ENCODE peak calls at places on chromosomes 2 and 18, in seven cellular contexts. H, S, C, N, V, X and B are unnamed samples.

GRCh38 chr2:85703329-85703728 is 9.2 kb downstream of the GNLY start:
- DNase-seq in H (no peak), S (no peak), C (no peak), N (no peak), V (no peak), X (no peak), B (no peak)

GRCh38 chr2:71581015-71581414 is 127.7 kb downstream of the DYSF start:
- DNase-seq in H (no peak), S (no peak), C (no peak), N (no peak), V (no peak), X (no peak), B (no peak)

GRCh38 chr18:68429111-68429510 is 285.8 kb downstream of the TMX3 start:
- DNase-seq in H (no peak), S (no peak), C (no peak), N (no peak), V (no peak), X (no peak), B (no peak)

GRCh38 chr2:224894356-224894755 is 147.9 kb downstream of the DOCK10 start:
- DNase-seq in H (no peak), S (no peak), C (no peak), N (no peak), V (no peak), X (no peak), B (no peak)

GRCh38 chr2:232877940-232878511 is 8.0 kb downstream of the SNORC start:
- DNase-seq in H (no peak), S (no peak), C (no peak), N (no peak), V (no peak), X (no peak), B (no peak)

GRCh38 chr18:14997367-14997766 is 249.4 kb downstream of the ANKRD30B start:
- DNase-seq in H (no peak), S (no peak), C (no peak), N (no peak), V (no peak), X (no peak), B (no peak)

GRCh38 chr18:28189400-28190239 is 12.7 kb upstream of the CDH2 start:
- DNase-seq in H (no peak), S (peak; percentile 58), C (peak; percentile 89), N (peak; percentile 75), V (no peak), X (no peak), B (no peak)

GRCh38 chr2:86747708-86748627 is 27.9 kb downstream of the RMND5A start:
- DNase-seq in H (peak; percentile 32), S (no peak), C (peak; percentile 91), N (peak; percentile 85), V (no peak), X (peak; percentile 74), B (peak; percentile 59)

GRCh38 chr2:170084820-170085475 is 93.0 kb upstream of the MYO3B start:
- DNase-seq in H (no peak), S (no peak), C (no peak), N (no peak), V (no peak), X (no peak), B (no peak)

GRCh38 chr18:23805898-23806297 is 116.6 kb downstream of the LAMA3 start:
- DNase-seq in H (no peak), S (no peak), C (peak; percentile 85), N (peak; percentile 58), V (no peak), X (no peak), B (no peak)

GRCh38 chr18:23812566-23813440 is 123.5 kb downstream of the LAMA3 start:
- DNase-seq in H (no peak), S (no peak), C (peak; percentile 55), N (peak; percentile 12), V (no peak), X (no peak), B (no peak)

GRCh38 chr18:23811176-23811575 is 121.9 kb downstream of the LAMA3 start:
- DNase-seq in H (no peak), S (no peak), C (no peak), N (no peak), V (no peak), X (no peak), B (no peak)

GRCh38 chr18:23810396-23810795 is 121.1 kb downstream of the LAMA3 start:
- DNase-seq in H (no peak), S (no peak), C (no peak), N (no peak), V (no peak), X (no peak), B (no peak)

GRCh38 chr18:23809411-23809810 is 120.2 kb downstream of the LAMA3 start:
- DNase-seq in H (no peak), S (no peak), C (no peak), N (no peak), V (no peak), X (no peak), B (no peak)
- TF ChIP-seq CTCF in H (no peak), S (no peak), C (no peak), N (no peak), V (no peak), X (no peak), B (no peak)

GRCh38 chr2:152493945-152494528 is 159.1 kb downstream of the FMNL2 start:
- DNase-seq in H (no peak), S (no peak), C (no peak), N (no peak), V (no peak), X (no peak), B (no peak)
- H3K4me3 ChIP-seq in H (no peak overlapping the region), S (no peak overlapping the region), C (no peak overlapping the region), N (no peak overlapping the region), V (no peak overlapping the region), X (no peak overlapping the region), B (no peak overlapping the region)

DNA sequence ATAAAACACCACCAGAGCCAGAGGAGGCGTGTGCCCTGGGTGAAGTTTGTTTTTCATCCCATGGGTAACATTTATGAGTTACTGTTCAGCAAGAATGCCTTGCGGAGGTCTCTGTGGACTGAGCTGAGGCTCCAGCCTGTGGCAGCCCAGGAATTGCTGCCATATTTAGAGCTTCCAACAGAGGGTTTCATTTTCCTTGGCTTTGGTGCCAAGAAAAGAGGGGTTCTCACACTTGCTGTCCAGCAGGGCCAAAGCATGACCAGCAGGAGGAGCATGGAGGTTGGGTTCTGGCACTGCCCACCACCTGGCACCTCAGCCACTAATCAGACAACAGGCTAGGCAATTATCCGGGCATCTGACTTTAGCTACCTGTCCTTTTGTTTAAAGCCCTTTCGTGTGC is 36.7 kb downstream of the EPAS1 start:
- DNase-seq in H (no peak), S (no peak), C (peak; percentile 81), N (no peak), V (peak; percentile 79), X (no peak), B (no peak)
- TF ChIP-seq CTCF in H (peak; percentile 57), S (no peak), C (peak; percentile 50), N (peak; percentile 27), V (peak; percentile 17), X (peak; percentile 8), B (no peak)

GRCh38 chr2:15278296-15278695 is 282.8 kb downstream of the NBAS start:
- DNase-seq in H (no peak), S (no peak), C (no peak), N (no peak), V (no peak), X (no peak), B (no peak)
- H3K4me3 ChIP-seq in H (no peak overlapping the region), S (no peak overlapping the region), C (no peak overlapping the region), N (no peak overlapping the region), V (no peak overlapping the region), X (no peak overlapping the region), B (no peak overlapping the region)